ENCODE peak calls at places on chromosomes 7 and 10, in nine cellular contexts. T is CD8-positive, alpha-beta memory T cell; X is EL; R is frontal cortex; G is EH; V is activated CD4-positive, alpha-beta T cell treated with anti-CD3 and anti-CD28 coated beads for 48 hours; D is GM12865; U is HT1080; O is SIG-M5. A is an unnamed sample.

GRCh38 chr10:61486251-61486650 is 33.1 kb upstream of the TMEM26 start:
- DNase-seq in G (peak), T (no peak), V (no peak), X (no peak), U (no peak), R (no peak), D (no peak), O (no peak), A (no peak)

GRCh38 chr7:112204776-112205347 is 1.3 kb downstream of the DOCK4 start:
- DNase-seq in T (no peak), D (no peak), U (peak), V (peak), R (no peak), X (peak), O (no peak), G (no peak), A (peak)

GRCh38 chr10:128091636-128092210 is 34.5 kb downstream of the MKI67 start:
- DNase-seq in X (no peak), G (no peak), T (no peak), O (no peak), V (no peak), U (no peak), R (no peak), D (no peak), A (no peak)

GRCh38 chr7:70660154-70660818 is 471.7 kb upstream of the GALNT17 start:
- DNase-seq in V (peak), G (no peak), T (peak), D (peak), R (no peak), X (no peak), O (no peak), U (no peak), A (no peak)

GRCh38 chr10:122154733-122155366 is 116.2 kb upstream of the BTBD16 start:
- DNase-seq in G (peak), T (no peak), R (no peak), D (no peak), V (no peak), O (no peak), X (peak), U (no peak), A (no peak)

GRCh38 chr10:110664483-110665420 is 20.6 kb downstream of the RBM20 start:
- DNase-seq in R (no peak), X (peak), V (no peak), G (peak), U (peak), D (no peak), T (no peak), O (no peak), A (peak)

GRCh38 chr10:130351466-130352290 is 215.5 kb downstream of the GLRX3 start:
- DNase-seq in R (no peak), X (no peak), V (no peak), U (no peak), O (no peak), D (no peak), G (no peak), T (no peak), A (no peak)

GRCh38 chr7:134024729-134025128 is 102.4 kb upstream of the LRGUK start:
- DNase-seq in X (no peak), R (no peak), T (no peak), G (peak), U (no peak), D (no peak), V (no peak), O (no peak), A (no peak)

GRCh38 chr10:97498841-97499560 is at the start of gene UBTD1:
- DNase-seq in D (peak), X (peak), U (peak), V (peak), G (peak), O (no peak), R (no peak), T (peak), A (no peak)

GRCh38 chr7:23491502-23491901 is 21.2 kb upstream of the IGF2BP3 start:
- DNase-seq in O (no peak), R (no peak), T (no peak), D (no peak), G (peak), V (no peak), X (no peak), U (no peak), A (no peak)

GRCh38 chr7:47371733-47372368 is 210.1 kb downstream of the TNS3 start:
- DNase-seq in D (no peak), G (peak), T (no peak), V (no peak), R (no peak), O (no peak), U (peak), X (peak), A (peak)

GRCh38 chr10:73887038-73888015 is 13.0 kb upstream of the CAMK2G start:
- DNase-seq in D (no peak), U (peak), R (no peak), T (no peak), G (peak), O (no peak), V (no peak), X (peak), A (peak)

GRCh38 chr7:155323001-155323638 is 25.4 kb downstream of the INSIG1 start:
- DNase-seq in D (peak), G (no peak), O (no peak), T (no peak), V (no peak), X (no peak), U (no peak), R (no peak), A (no peak)

GRCh38 chr10:132162021-132162531 is 24.7 kb upstream of the DPYSL4 start:
- DNase-seq in V (peak), U (no peak), D (no peak), G (no peak), O (no peak), T (no peak), R (no peak), X (no peak), A (no peak)